ENCODE peak calls at places on chromosomes 5 and 9, in four cellular contexts. One of them, this sample, is unnamed. For H3K36me3, the result is how much of the 10 kb centered on the place peaks cover.

GRCh38 chr5:43603535-43604363 is 769 bp downstream of the NNT start:
- DNase-seq in CD4-positive, CD25-positive, alpha-beta regulatory T cell: peak
- DNase-seq in IMR-90: peak
- DNase-seq in gastrocnemius medialis: peak
- DNase-seq in this sample: peak

GRCh38 chr9:14433293-14433818 is 119.4 kb upstream of the NFIB start:
- DNase-seq in CD4-positive, CD25-positive, alpha-beta regulatory T cell: no peak
- DNase-seq in IMR-90: no peak
- DNase-seq in gastrocnemius medialis: no peak
- DNase-seq in this sample: no peak

GRCh38 chr5:145775893-145776444 is 59.2 kb downstream of the PRELID2 start:
- DNase-seq in CD4-positive, CD25-positive, alpha-beta regulatory T cell: no peak
- DNase-seq in IMR-90: peak
- DNase-seq in gastrocnemius medialis: peak
- DNase-seq in this sample: no peak

GRCh38 chr9:120416816-120417427 is 163.0 kb downstream of the CDK5RAP2 start:
- DNase-seq in CD4-positive, CD25-positive, alpha-beta regulatory T cell: no peak
- DNase-seq in IMR-90: no peak
- DNase-seq in gastrocnemius medialis: no peak
- DNase-seq in this sample: no peak

GRCh38 chr5:93569295-93570164 is 11.5 kb downstream of the NR2F1-AS1 start:
- DNase-seq in CD4-positive, CD25-positive, alpha-beta regulatory T cell: no peak
- DNase-seq in IMR-90: no peak
- DNase-seq in gastrocnemius medialis: no peak
- DNase-seq in this sample: peak

GRCh38 chr9:81861644-81862043 is 66.6 kb upstream of the SPATA31D4 start:
- DNase-seq in CD4-positive, CD25-positive, alpha-beta regulatory T cell: no peak
- DNase-seq in IMR-90: peak
- DNase-seq in gastrocnemius medialis: no peak
- DNase-seq in this sample: no peak

GRCh38 chr5:117455236-117456233 is 880.9 kb upstream of the SEMA6A start:
- DNase-seq in CD4-positive, CD25-positive, alpha-beta regulatory T cell: no peak
- DNase-seq in IMR-90: no peak
- DNase-seq in gastrocnemius medialis: no peak
- DNase-seq in this sample: no peak

GRCh38 chr5:54013556-54014157 is 296.7 kb downstream of the ARL15 start:
- DNase-seq in CD4-positive, CD25-positive, alpha-beta regulatory T cell: peak
- DNase-seq in IMR-90: peak
- DNase-seq in gastrocnemius medialis: peak
- DNase-seq in this sample: no peak

GRCh38 chr5:179795863-179796833 is 2.4 kb downstream of the LTC4S start:
- DNase-seq in CD4-positive, CD25-positive, alpha-beta regulatory T cell: peak
- DNase-seq in IMR-90: peak
- DNase-seq in gastrocnemius medialis: peak
- DNase-seq in this sample: peak

GRCh38 chr5:97297063-97297715 is 114.1 kb upstream of the RIOK2 start:
- DNase-seq in CD4-positive, CD25-positive, alpha-beta regulatory T cell: peak
- DNase-seq in IMR-90: peak
- DNase-seq in gastrocnemius medialis: no peak
- DNase-seq in this sample: peak

GRCh38 chr5:133199366-133199901 is 147.6 kb downstream of the HSPA4 start:
- DNase-seq in CD4-positive, CD25-positive, alpha-beta regulatory T cell: no peak
- DNase-seq in IMR-90: no peak
- DNase-seq in gastrocnemius medialis: no peak
- DNase-seq in this sample: no peak

GRCh38 chr9:126144617-126145456 is 181.8 kb upstream of the MVB12B start:
- DNase-seq in CD4-positive, CD25-positive, alpha-beta regulatory T cell: no peak
- DNase-seq in IMR-90: no peak
- DNase-seq in gastrocnemius medialis: no peak
- DNase-seq in this sample: peak

GRCh38 chr9:93601666-93602065 is 25.3 kb downstream of the PHF2 start:
- DNase-seq in CD4-positive, CD25-positive, alpha-beta regulatory T cell: no peak
- DNase-seq in IMR-90: no peak
- DNase-seq in gastrocnemius medialis: no peak
- DNase-seq in this sample: peak

GRCh38 chr9:6907772-6908381 is 150.1 kb downstream of the KDM4C start:
- DNase-seq in CD4-positive, CD25-positive, alpha-beta regulatory T cell: no peak
- DNase-seq in IMR-90: peak
- DNase-seq in gastrocnemius medialis: no peak
- DNase-seq in this sample: no peak

GRCh38 chr5:1931590-1932138 is 48.9 kb upstream of the IRX4 start:
- DNase-seq in CD4-positive, CD25-positive, alpha-beta regulatory T cell: no peak
- DNase-seq in IMR-90: no peak
- DNase-seq in gastrocnemius medialis: no peak
- DNase-seq in this sample: peak

GRCh38 chr5:126233256-126233655 is 190.0 kb upstream of the GRAMD2B start:
- DNase-seq in CD4-positive, CD25-positive, alpha-beta regulatory T cell: no peak
- DNase-seq in IMR-90: no peak
- DNase-seq in gastrocnemius medialis: no peak
- DNase-seq in this sample: no peak

GRCh38 chr5:158212915-158213314 is 354.0 kb upstream of the CLINT1 start:
- DNase-seq in CD4-positive, CD25-positive, alpha-beta regulatory T cell: no peak
- DNase-seq in IMR-90: peak
- DNase-seq in gastrocnemius medialis: no peak
- DNase-seq in this sample: peak

GRCh38 chr5:34585601-34586104 is 70.5 kb upstream of the RAI14 start:
- DNase-seq in CD4-positive, CD25-positive, alpha-beta regulatory T cell: no peak
- DNase-seq in IMR-90: peak
- DNase-seq in gastrocnemius medialis: no peak
- DNase-seq in this sample: no peak

GRCh38 chr5:174271316-174271715 is 225.8 kb downstream of the NSG2 start:
- DNase-seq in CD4-positive, CD25-positive, alpha-beta regulatory T cell: no peak
- DNase-seq in IMR-90: no peak
- DNase-seq in gastrocnemius medialis: no peak
- DNase-seq in this sample: no peak

GRCh38 chr9:7332780-7333179 is 466.8 kb downstream of the DMAC1 start:
- DNase-seq in CD4-positive, CD25-positive, alpha-beta regulatory T cell: no peak
- DNase-seq in IMR-90: no peak
- DNase-seq in gastrocnemius medialis: no peak
- DNase-seq in this sample: no peak

GRCh38 chr5:13250450-13251291 is 693.8 kb downstream of the DNAH5 start:
- DNase-seq in CD4-positive, CD25-positive, alpha-beta regulatory T cell: no peak
- DNase-seq in IMR-90: peak
- DNase-seq in gastrocnemius medialis: no peak
- DNase-seq in this sample: peak

GRCh38 chr5:132010645-132011560 is 555 bp downstream of the ACSL6 start:
- DNase-seq in CD4-positive, CD25-positive, alpha-beta regulatory T cell: no peak
- DNase-seq in IMR-90: no peak
- DNase-seq in gastrocnemius medialis: peak
- DNase-seq in this sample: peak

GRCh38 chr9:4661165-4662095 is 664 bp upstream of the PLPP6 start:
- DNase-seq in CD4-positive, CD25-positive, alpha-beta regulatory T cell: no peak
- DNase-seq in IMR-90: peak
- DNase-seq in gastrocnemius medialis: no peak
- DNase-seq in this sample: no peak

GRCh38 chr5:175867587-175868347 is 3.6 kb upstream of the CPLX2 start:
- DNase-seq in CD4-positive, CD25-positive, alpha-beta regulatory T cell: no peak
- DNase-seq in IMR-90: no peak
- DNase-seq in gastrocnemius medialis: no peak
- DNase-seq in this sample: peak

GRCh38 chr5:91207248-91207647 is 175.9 kb downstream of the ARRDC3 start:
- DNase-seq in CD4-positive, CD25-positive, alpha-beta regulatory T cell: no peak
- DNase-seq in IMR-90: peak
- DNase-seq in gastrocnemius medialis: no peak
- DNase-seq in this sample: no peak

GRCh38 chr9:93091453-93092081 is 4.5 kb upstream of the CARD19 start:
- DNase-seq in CD4-positive, CD25-positive, alpha-beta regulatory T cell: peak
- DNase-seq in IMR-90: peak
- DNase-seq in gastrocnemius medialis: peak
- DNase-seq in this sample: peak

GRCh38 chr5:135467051-135467625 is 15.0 kb upstream of the TIFAB start:
- DNase-seq in CD4-positive, CD25-positive, alpha-beta regulatory T cell: no peak
- DNase-seq in IMR-90: no peak
- DNase-seq in gastrocnemius medialis: no peak
- DNase-seq in this sample: peak

GRCh38 chr5:1555808-1556681 is 32.3 kb upstream of the LPCAT1 start:
- DNase-seq in CD4-positive, CD25-positive, alpha-beta regulatory T cell: no peak
- DNase-seq in IMR-90: no peak
- DNase-seq in gastrocnemius medialis: no peak
- DNase-seq in this sample: no peak

GRCh38 chr9:105280730-105281129 is 36.3 kb downstream of the SLC44A1 start:
- DNase-seq in CD4-positive, CD25-positive, alpha-beta regulatory T cell: no peak
- DNase-seq in IMR-90: peak
- DNase-seq in gastrocnemius medialis: no peak
- DNase-seq in this sample: no peak

GRCh38 chr5:61752588-61752987 is 420.5 kb downstream of the ZSWIM6 start:
- DNase-seq in CD4-positive, CD25-positive, alpha-beta regulatory T cell: no peak
- DNase-seq in IMR-90: no peak
- DNase-seq in gastrocnemius medialis: no peak
- DNase-seq in this sample: no peak

GRCh38 chr9:114433086-114433485 is 45.3 kb upstream of the AKNA start:
- DNase-seq in CD4-positive, CD25-positive, alpha-beta regulatory T cell: no peak
- DNase-seq in IMR-90: no peak
- DNase-seq in gastrocnemius medialis: no peak
- DNase-seq in this sample: no peak

GRCh38 chr9:130432362-130432761 is 12.4 kb upstream of the ASS1 start:
- DNase-seq in CD4-positive, CD25-positive, alpha-beta regulatory T cell: no peak
- DNase-seq in IMR-90: no peak
- DNase-seq in gastrocnemius medialis: no peak
- DNase-seq in this sample: peak

GRCh38 chr9:69615880-69616279 is 56.3 kb downstream of the APBA1 start:
- DNase-seq in CD4-positive, CD25-positive, alpha-beta regulatory T cell: no peak
- DNase-seq in IMR-90: no peak
- DNase-seq in gastrocnemius medialis: no peak
- DNase-seq in this sample: no peak

GRCh38 chr5:97365173-97365845 is 182.3 kb upstream of the RIOK2 start:
- DNase-seq in CD4-positive, CD25-positive, alpha-beta regulatory T cell: no peak
- DNase-seq in IMR-90: no peak
- DNase-seq in gastrocnemius medialis: no peak
- DNase-seq in this sample: peak

GRCh38 chr9:125295642-125296041 is 34.0 kb downstream of the GAPVD1 start:
- DNase-seq in CD4-positive, CD25-positive, alpha-beta regulatory T cell: no peak
- DNase-seq in IMR-90: no peak
- DNase-seq in gastrocnemius medialis: no peak
- DNase-seq in this sample: no peak

GRCh38 chr5:167950126-167950721 is 341.2 kb upstream of the WWC1 start:
- DNase-seq in CD4-positive, CD25-positive, alpha-beta regulatory T cell: no peak
- DNase-seq in IMR-90: peak
- DNase-seq in gastrocnemius medialis: no peak
- DNase-seq in this sample: no peak

GRCh38 chr5:177303121-177303924 is at the start of the genes PRELID1 and RAB24:
- DNase-seq in CD4-positive, CD25-positive, alpha-beta regulatory T cell: peak
- DNase-seq in IMR-90: peak
- DNase-seq in gastrocnemius medialis: peak
- DNase-seq in this sample: peak

GRCh38 chr5:38453506-38453905 is 102.9 kb downstream of the LIFR start:
- DNase-seq in CD4-positive, CD25-positive, alpha-beta regulatory T cell: peak
- DNase-seq in IMR-90: no peak
- DNase-seq in gastrocnemius medialis: no peak
- DNase-seq in this sample: no peak

GRCh38 chr9:126637002-126637849 is 23.5 kb downstream of the LMX1B start:
- DNase-seq in CD4-positive, CD25-positive, alpha-beta regulatory T cell: no peak
- DNase-seq in IMR-90: no peak
- DNase-seq in gastrocnemius medialis: no peak
- DNase-seq in this sample: no peak

GRCh38 chr9:36764364-36765076 is 191.8 kb downstream of the MELK start:
- DNase-seq in CD4-positive, CD25-positive, alpha-beta regulatory T cell: no peak
- DNase-seq in IMR-90: no peak
- DNase-seq in gastrocnemius medialis: no peak
- DNase-seq in this sample: peak
- H3K4me3 ChIP-seq in CD4-positive, CD25-positive, alpha-beta regulatory T cell: no peak
- H3K4me3 ChIP-seq in IMR-90: no peak
- H3K4me3 ChIP-seq in gastrocnemius medialis: no peak
- H3K4me3 ChIP-seq in this sample: no peak

DNA sequence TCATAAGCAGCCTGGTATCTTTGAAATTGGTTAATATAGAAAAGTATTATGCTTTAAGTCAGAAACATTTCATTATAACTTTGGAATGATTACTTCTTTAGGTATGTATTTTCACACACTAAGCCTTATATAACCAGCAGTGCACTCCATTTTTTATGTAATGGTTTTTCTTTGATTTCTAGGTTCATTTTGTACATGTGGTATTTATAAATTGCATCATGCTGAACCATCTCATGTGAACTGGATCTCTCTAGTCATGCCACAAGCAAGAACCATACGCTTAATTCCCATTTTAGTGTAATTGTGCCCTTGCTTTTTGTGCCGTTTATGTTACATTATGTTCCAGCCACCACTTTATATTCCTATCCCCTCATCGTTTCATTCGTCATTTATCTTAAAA is 38.6 kb upstream of the SRP19 start:
- DNase-seq in CD4-positive, CD25-positive, alpha-beta regulatory T cell: no peak
- DNase-seq in IMR-90: peak
- DNase-seq in gastrocnemius medialis: no peak
- DNase-seq in this sample: no peak
- H3K36me3 ChIP-seq in CD4-positive, CD25-positive, alpha-beta regulatory T cell: half or more
- H3K36me3 ChIP-seq in IMR-90: under half
- H3K36me3 ChIP-seq in gastrocnemius medialis: under half
- H3K36me3 ChIP-seq in this sample: under half

DNA sequence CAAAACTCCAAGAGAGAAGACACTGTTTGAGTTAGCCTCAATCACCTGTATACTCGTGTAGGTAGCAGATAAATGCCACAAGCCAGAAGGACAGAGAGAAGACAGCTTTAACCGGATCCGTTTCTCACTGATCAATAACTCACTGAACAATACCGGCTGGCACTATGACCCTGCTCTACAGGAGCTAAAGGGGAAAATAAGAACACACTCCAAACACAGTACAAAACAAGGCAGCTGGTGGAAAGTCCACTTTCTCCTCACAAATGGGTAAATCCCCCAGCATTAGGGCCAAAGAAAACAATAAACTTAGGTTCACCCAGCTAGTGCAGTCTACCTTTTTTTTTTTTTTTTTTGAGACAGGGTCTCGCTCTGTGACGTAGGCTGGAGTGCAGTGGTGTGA is 169.4 kb downstream of the CRB2 start:
- DNase-seq in CD4-positive, CD25-positive, alpha-beta regulatory T cell: no peak
- DNase-seq in IMR-90: no peak
- DNase-seq in gastrocnemius medialis: no peak
- DNase-seq in this sample: no peak
- H3K4me3 ChIP-seq in CD4-positive, CD25-positive, alpha-beta regulatory T cell: no peak
- H3K4me3 ChIP-seq in IMR-90: no peak
- H3K4me3 ChIP-seq in gastrocnemius medialis: no peak
- H3K4me3 ChIP-seq in this sample: no peak

GRCh38 chr9:122277285-122277897 is 12.7 kb downstream of the MRRF start:
- DNase-seq in CD4-positive, CD25-positive, alpha-beta regulatory T cell: no peak
- DNase-seq in IMR-90: no peak
- DNase-seq in gastrocnemius medialis: no peak
- DNase-seq in this sample: no peak
- H3K36me3 ChIP-seq in CD4-positive, CD25-positive, alpha-beta regulatory T cell: under half
- H3K36me3 ChIP-seq in IMR-90: under half
- H3K36me3 ChIP-seq in gastrocnemius medialis: under half
- H3K36me3 ChIP-seq in this sample: under half

GRCh38 chr9:137242329-137243204 is 1.5 kb downstream of the TUBB4B start:
- DNase-seq in CD4-positive, CD25-positive, alpha-beta regulatory T cell: no peak
- DNase-seq in IMR-90: no peak
- DNase-seq in gastrocnemius medialis: no peak
- DNase-seq in this sample: no peak

GRCh38 chr9:137244486-137245449 is 3.7 kb downstream of the TUBB4B start:
- DNase-seq in CD4-positive, CD25-positive, alpha-beta regulatory T cell: no peak
- DNase-seq in IMR-90: no peak
- DNase-seq in gastrocnemius medialis: no peak
- DNase-seq in this sample: peak

GRCh38 chr9:137241490-137242328 is 622 bp downstream of the TUBB4B start:
- DNase-seq in CD4-positive, CD25-positive, alpha-beta regulatory T cell: peak
- DNase-seq in IMR-90: peak
- DNase-seq in gastrocnemius medialis: peak
- DNase-seq in this sample: peak

GRCh38 chr9:137245450-137246421 is 4.6 kb downstream of the TUBB4B start:
- DNase-seq in CD4-positive, CD25-positive, alpha-beta regulatory T cell: no peak
- DNase-seq in IMR-90: no peak
- DNase-seq in gastrocnemius medialis: no peak
- DNase-seq in this sample: peak

GRCh38 chr9:137243626-137244485 is 2.8 kb downstream of the TUBB4B start:
- DNase-seq in CD4-positive, CD25-positive, alpha-beta regulatory T cell: no peak
- DNase-seq in IMR-90: no peak
- DNase-seq in gastrocnemius medialis: no peak
- DNase-seq in this sample: peak
- H3K4me3 ChIP-seq in CD4-positive, CD25-positive, alpha-beta regulatory T cell: no peak
- H3K4me3 ChIP-seq in IMR-90: no peak
- H3K4me3 ChIP-seq in gastrocnemius medialis: no peak
- H3K4me3 ChIP-seq in this sample: peak

This sample was measured in H7.